ENCODE peak calls at places on chromosomes 12 and 14, in five cellular contexts. One of them, this sample, is unnamed.
A peak's percentile ranks its signal among the peaks of the same experiment; 100 is the strongest.

GRCh38 chr14:36520601-36521525 is 831 bp upstream of the NKX2-1 start:
- DNase-seq in activated CD8-positive, alpha-beta memory T cell treated with anti-CD3 and anti-CD28 coated beads for 24 hours: no peak
- DNase-seq in mammary epithelial cell: peak; percentile 30
- DNase-seq in NCI-H510A treated with DMSO at 0.1 percent for 48 hours: peak; percentile 82
- DNase-seq in KBM-7: peak; percentile 47
- DNase-seq in this sample: peak; percentile 73

GRCh38 chr14:31297701-31298344 is 90.2 kb upstream of the HECTD1 start:
- DNase-seq in mammary epithelial cell: peak; percentile 34
- DNase-seq in activated CD8-positive, alpha-beta memory T cell treated with anti-CD3 and anti-CD28 coated beads for 24 hours: no peak
- DNase-seq in KBM-7: no peak
- DNase-seq in NCI-H510A treated with DMSO at 0.1 percent for 48 hours: no peak
- DNase-seq in this sample: no peak

GRCh38 chr12:45302621-45303020 is 86.7 kb downstream of the ANO6 start:
- DNase-seq in mammary epithelial cell: no peak
- DNase-seq in NCI-H510A treated with DMSO at 0.1 percent for 48 hours: no peak
- DNase-seq in KBM-7: no peak
- DNase-seq in activated CD8-positive, alpha-beta memory T cell treated with anti-CD3 and anti-CD28 coated beads for 24 hours: no peak
- DNase-seq in this sample: no peak

GRCh38 chr14:25111061-25111601 is 61.2 kb upstream of the STXBP6 start:
- DNase-seq in activated CD8-positive, alpha-beta memory T cell treated with anti-CD3 and anti-CD28 coated beads for 24 hours: no peak
- DNase-seq in KBM-7: no peak
- DNase-seq in mammary epithelial cell: peak; percentile 89
- DNase-seq in NCI-H510A treated with DMSO at 0.1 percent for 48 hours: no peak
- DNase-seq in this sample: peak; percentile 2

GRCh38 chr14:90319173-90319572 is 12.6 kb downstream of the NRDE2 start:
- DNase-seq in activated CD8-positive, alpha-beta memory T cell treated with anti-CD3 and anti-CD28 coated beads for 24 hours: no peak
- DNase-seq in mammary epithelial cell: no peak
- DNase-seq in NCI-H510A treated with DMSO at 0.1 percent for 48 hours: no peak
- DNase-seq in KBM-7: no peak
- DNase-seq in this sample: no peak

GRCh38 chr12:13234045-13234641 is 37.6 kb downstream of the EMP1 start:
- DNase-seq in KBM-7: peak; percentile 67
- DNase-seq in mammary epithelial cell: peak; percentile 55
- DNase-seq in activated CD8-positive, alpha-beta memory T cell treated with anti-CD3 and anti-CD28 coated beads for 24 hours: no peak
- DNase-seq in NCI-H510A treated with DMSO at 0.1 percent for 48 hours: no peak
- DNase-seq in this sample: peak; percentile 8

GRCh38 chr12:93122089-93122488 is 193.0 kb upstream of the EEA1 start:
- DNase-seq in activated CD8-positive, alpha-beta memory T cell treated with anti-CD3 and anti-CD28 coated beads for 24 hours: no peak
- DNase-seq in mammary epithelial cell: peak; percentile 95
- DNase-seq in NCI-H510A treated with DMSO at 0.1 percent for 48 hours: peak; percentile 51
- DNase-seq in KBM-7: no peak
- DNase-seq in this sample: no peak

GRCh38 chr12:9700606-9700956 is 31.1 kb downstream of the CLEC2D start:
- DNase-seq in NCI-H510A treated with DMSO at 0.1 percent for 48 hours: no peak
- DNase-seq in KBM-7: no peak
- DNase-seq in mammary epithelial cell: no peak
- DNase-seq in activated CD8-positive, alpha-beta memory T cell treated with anti-CD3 and anti-CD28 coated beads for 24 hours: no peak
- DNase-seq in this sample: no peak

GRCh38 chr14:50524071-50524470 is 8.3 kb downstream of the MAP4K5 start:
- DNase-seq in mammary epithelial cell: no peak
- DNase-seq in KBM-7: no peak
- DNase-seq in NCI-H510A treated with DMSO at 0.1 percent for 48 hours: no peak
- DNase-seq in activated CD8-positive, alpha-beta memory T cell treated with anti-CD3 and anti-CD28 coated beads for 24 hours: no peak
- DNase-seq in this sample: no peak

GRCh38 chr12:84676787-84677186 is 235.8 kb downstream of the SLC6A15 start:
- DNase-seq in mammary epithelial cell: no peak
- DNase-seq in KBM-7: no peak
- DNase-seq in activated CD8-positive, alpha-beta memory T cell treated with anti-CD3 and anti-CD28 coated beads for 24 hours: no peak
- DNase-seq in NCI-H510A treated with DMSO at 0.1 percent for 48 hours: no peak
- DNase-seq in this sample: no peak

GRCh38 chr12:102061096-102061555 is 665 bp downstream of the WASHC3 start:
- DNase-seq in KBM-7: peak; percentile 48
- DNase-seq in mammary epithelial cell: peak; percentile 38
- DNase-seq in NCI-H510A treated with DMSO at 0.1 percent for 48 hours: no peak
- DNase-seq in activated CD8-positive, alpha-beta memory T cell treated with anti-CD3 and anti-CD28 coated beads for 24 hours: no peak
- DNase-seq in this sample: no peak

GRCh38 chr12:46214668-46215429 is 54.0 kb downstream of the SLC38A1 start:
- DNase-seq in KBM-7: peak; percentile 49
- DNase-seq in NCI-H510A treated with DMSO at 0.1 percent for 48 hours: no peak
- DNase-seq in mammary epithelial cell: no peak
- DNase-seq in activated CD8-positive, alpha-beta memory T cell treated with anti-CD3 and anti-CD28 coated beads for 24 hours: peak; percentile 82
- DNase-seq in this sample: no peak

GRCh38 chr14:89237923-89238529 is 179.0 kb downstream of the FOXN3 start:
- DNase-seq in NCI-H510A treated with DMSO at 0.1 percent for 48 hours: no peak
- DNase-seq in activated CD8-positive, alpha-beta memory T cell treated with anti-CD3 and anti-CD28 coated beads for 24 hours: no peak
- DNase-seq in KBM-7: peak; percentile 38
- DNase-seq in mammary epithelial cell: peak; percentile 6
- DNase-seq in this sample: no peak

GRCh38 chr12:124763594-124763979 is 100.1 kb downstream of the SCARB1 start:
- DNase-seq in NCI-H510A treated with DMSO at 0.1 percent for 48 hours: no peak
- DNase-seq in KBM-7: no peak
- DNase-seq in activated CD8-positive, alpha-beta memory T cell treated with anti-CD3 and anti-CD28 coated beads for 24 hours: no peak
- DNase-seq in mammary epithelial cell: no peak
- DNase-seq in this sample: no peak

GRCh38 chr14:73264080-73264895 is 27.0 kb downstream of the PAPLN start:
- DNase-seq in mammary epithelial cell: no peak
- DNase-seq in activated CD8-positive, alpha-beta memory T cell treated with anti-CD3 and anti-CD28 coated beads for 24 hours: no peak
- DNase-seq in KBM-7: no peak
- DNase-seq in NCI-H510A treated with DMSO at 0.1 percent for 48 hours: no peak
- DNase-seq in this sample: no peak

GRCh38 chr12:43766291-43766690 is 7.5 kb downstream of the IRAK4 start:
- DNase-seq in NCI-H510A treated with DMSO at 0.1 percent for 48 hours: no peak
- DNase-seq in mammary epithelial cell: peak; percentile 11
- DNase-seq in KBM-7: no peak
- DNase-seq in activated CD8-positive, alpha-beta memory T cell treated with anti-CD3 and anti-CD28 coated beads for 24 hours: no peak
- DNase-seq in this sample: no peak

GRCh38 chr12:98504368-98504617 is 11.1 kb upstream of the TMPO start:
- DNase-seq in mammary epithelial cell: no peak
- DNase-seq in NCI-H510A treated with DMSO at 0.1 percent for 48 hours: no peak
- DNase-seq in KBM-7: no peak
- DNase-seq in activated CD8-positive, alpha-beta memory T cell treated with anti-CD3 and anti-CD28 coated beads for 24 hours: no peak
- DNase-seq in this sample: no peak

GRCh38 chr14:51643137-51643536 is 8.6 kb upstream of the FRMD6 start:
- DNase-seq in activated CD8-positive, alpha-beta memory T cell treated with anti-CD3 and anti-CD28 coated beads for 24 hours: no peak
- DNase-seq in mammary epithelial cell: peak; percentile 69
- DNase-seq in NCI-H510A treated with DMSO at 0.1 percent for 48 hours: no peak
- DNase-seq in KBM-7: no peak
- DNase-seq in this sample: no peak

GRCh38 chr14:92470215-92470614 is 43.4 kb upstream of the RIN3 start:
- DNase-seq in mammary epithelial cell: peak; percentile 77
- DNase-seq in activated CD8-positive, alpha-beta memory T cell treated with anti-CD3 and anti-CD28 coated beads for 24 hours: no peak
- DNase-seq in KBM-7: no peak
- DNase-seq in NCI-H510A treated with DMSO at 0.1 percent for 48 hours: no peak
- DNase-seq in this sample: no peak

GRCh38 chr12:96770239-96770780 is 136.7 kb upstream of the NEDD1 start:
- DNase-seq in mammary epithelial cell: no peak
- DNase-seq in KBM-7: no peak
- DNase-seq in activated CD8-positive, alpha-beta memory T cell treated with anti-CD3 and anti-CD28 coated beads for 24 hours: no peak
- DNase-seq in NCI-H510A treated with DMSO at 0.1 percent for 48 hours: peak; percentile 97
- DNase-seq in this sample: peak; percentile 90

GRCh38 chr12:116990971-116991966 is 80.5 kb downstream of the FBXW8 start:
- DNase-seq in KBM-7: no peak
- DNase-seq in activated CD8-positive, alpha-beta memory T cell treated with anti-CD3 and anti-CD28 coated beads for 24 hours: no peak
- DNase-seq in mammary epithelial cell: no peak
- DNase-seq in NCI-H510A treated with DMSO at 0.1 percent for 48 hours: no peak
- DNase-seq in this sample: no peak

GRCh38 chr12:114248527-114248926 is 157.4 kb downstream of the TBX5 start:
- DNase-seq in KBM-7: no peak
- DNase-seq in mammary epithelial cell: no peak
- DNase-seq in NCI-H510A treated with DMSO at 0.1 percent for 48 hours: no peak
- DNase-seq in activated CD8-positive, alpha-beta memory T cell treated with anti-CD3 and anti-CD28 coated beads for 24 hours: no peak
- DNase-seq in this sample: no peak

GRCh38 chr14:94767321-94767878 is 2.5 kb downstream of the GSC start:
- DNase-seq in KBM-7: no peak
- DNase-seq in activated CD8-positive, alpha-beta memory T cell treated with anti-CD3 and anti-CD28 coated beads for 24 hours: no peak
- DNase-seq in NCI-H510A treated with DMSO at 0.1 percent for 48 hours: no peak
- DNase-seq in mammary epithelial cell: no peak
- DNase-seq in this sample: no peak

GRCh38 chr12:88035271-88035906 is 6.2 kb upstream of the C12orf50 start:
- DNase-seq in mammary epithelial cell: peak; percentile 80
- DNase-seq in activated CD8-positive, alpha-beta memory T cell treated with anti-CD3 and anti-CD28 coated beads for 24 hours: peak; percentile 94
- DNase-seq in NCI-H510A treated with DMSO at 0.1 percent for 48 hours: peak; percentile 76
- DNase-seq in KBM-7: peak; percentile 90
- DNase-seq in this sample: peak; percentile 66

GRCh38 chr12:86914716-86915115 is 658.5 kb upstream of the MGAT4C start:
- DNase-seq in mammary epithelial cell: peak; percentile 32
- DNase-seq in KBM-7: peak; percentile 3
- DNase-seq in activated CD8-positive, alpha-beta memory T cell treated with anti-CD3 and anti-CD28 coated beads for 24 hours: no peak
- DNase-seq in NCI-H510A treated with DMSO at 0.1 percent for 48 hours: no peak
- DNase-seq in this sample: no peak